ENCODE peak calls at places on chromosome 14, in four cellular contexts. S, I, O and L are unnamed samples.

GRCh38 chr14:54182419-54183040 is 214.3 kb upstream of the CDKN3 start:
- DNase-seq in I (no peak), S (no peak), O (no peak), L (no peak)

GRCh38 chr14:31529053-31529452 is 32.2 kb upstream of the NUBPL start:
- DNase-seq in I (no peak), O (no peak), S (no peak), L (no peak)

GRCh38 chr14:70289138-70289537 is 70.3 kb downstream of the COX16 start:
- DNase-seq in I (no peak), O (no peak), S (no peak), L (no peak)

GRCh38 chr14:51847489-51847796 is 13.0 kb upstream of the GNG2 start:
- DNase-seq in S (no peak), O (no peak), I (no peak), L (no peak)

GRCh38 chr14:64715628-64716412 is 11.6 kb downstream of the PLEKHG3 start:
- DNase-seq in I (no peak), S (no peak), O (no peak), L (no peak)

GRCh38 chr14:99134333-99135046 is 137.5 kb downstream of the BCL11B start:
- DNase-seq in O (no peak), S (no peak), I (no peak), L (peak)

GRCh38 chr14:31194095-31194494 is 13.5 kb downstream of the HECTD1 start:
- DNase-seq in S (no peak), O (no peak), I (no peak), L (no peak)

GRCh38 chr14:69483765-69484443 is 624 bp upstream of the PLEKHD1 start:
- DNase-seq in I (peak), O (peak), S (no peak), L (no peak)

GRCh38 chr14:98144964-98145363 is 1127.0 kb downstream of the BCL11B start:
- DNase-seq in O (no peak), S (no peak), I (no peak), L (no peak)

GRCh38 chr14:49424436-49425331 is 161.5 kb downstream of the RPS29 start:
- DNase-seq in O (no peak), S (no peak), I (no peak), L (no peak)

GRCh38 chr14:49895480-49895879 is 2.6 kb downstream of the ARF6 start:
- DNase-seq in O (no peak), S (no peak), I (no peak), L (no peak)

GRCh38 chr14:61607570-61608244 is 87.6 kb upstream of the HIF1A start:
- DNase-seq in I (no peak), O (no peak), S (no peak), L (no peak)

GRCh38 chr14:64971890-64972785 is at the start of gene RAB15:
- DNase-seq in I (no peak), S (no peak), O (peak), L (no peak)

GRCh38 chr14:78950654-78951053 is 780.5 kb downstream of the NRXN3 start:
- DNase-seq in O (no peak), I (no peak), S (no peak), L (no peak)

GRCh38 chr14:68711551-68712437 is 81.1 kb downstream of the ZFP36L1 start:
- DNase-seq in O (no peak), I (no peak), S (peak), L (no peak)

GRCh38 chr14:77589099-77589498 is 27.3 kb downstream of the SPTLC2 start:
- DNase-seq in I (no peak), O (no peak), S (no peak), L (no peak)

GRCh38 chr14:68137704-68138619 is 318.4 kb downstream of the RAD51B start:
- DNase-seq in I (no peak), O (no peak), S (peak), L (peak)

GRCh38 chr14:61568572-61569011 is 126.7 kb upstream of the HIF1A start:
- DNase-seq in I (no peak), O (peak), S (no peak), L (no peak)

GRCh38 chr14:62914025-62914424 is 131.2 kb downstream of the KCNH5 start:
- DNase-seq in I (no peak), S (no peak), O (no peak), L (no peak)

GRCh38 chr14:68469208-68469713 is 323.6 kb downstream of the ZFP36L1 start:
- DNase-seq in I (no peak), O (no peak), S (no peak), L (no peak)

GRCh38 chr14:57918791-57919190 is 52.9 kb upstream of the SLC35F4 start:
- DNase-seq in S (no peak), I (no peak), O (no peak), L (no peak)

GRCh38 chr14:37874429-37875109 is 279.1 kb downstream of the TTC6 start:
- DNase-seq in S (peak), I (peak), O (peak), L (peak)

GRCh38 chr14:106556665-106557289 is 1030.4 kb downstream of the TMEM121 start:
- DNase-seq in I (peak), O (no peak), S (no peak), L (no peak)

GRCh38 chr14:93946104-93946503 is 19.0 kb downstream of the FAM181A start:
- DNase-seq in I (no peak), S (no peak), O (no peak), L (no peak)

GRCh38 chr14:68771631-68772030 is 21.2 kb downstream of the ZFP36L1 start:
- DNase-seq in S (no peak), I (no peak), O (no peak), L (no peak)

GRCh38 chr14:92733007-92733406 is 15.4 kb downstream of the LGMN start:
- DNase-seq in O (no peak), S (no peak), I (no peak), L (no peak)

GRCh38 chr14:71021347-71022014 is 114.2 kb downstream of the PCNX1 start:
- DNase-seq in I (no peak), S (no peak), O (no peak), L (no peak)

GRCh38 chr14:68566075-68566474 is 226.8 kb downstream of the ZFP36L1 start:
- DNase-seq in I (no peak), S (no peak), O (no peak), L (no peak)

GRCh38 chr14:85425507-85425906 is 104.4 kb upstream of the FLRT2 start:
- DNase-seq in O (no peak), S (no peak), I (no peak), L (no peak)

GRCh38 chr14:91158091-91158790 is 44.4 kb downstream of the DGLUCY start:
- DNase-seq in O (no peak), S (no peak), I (peak), L (no peak)

GRCh38 chr14:36513012-36513420 is 7.0 kb downstream of the NKX2-1 start:
- DNase-seq in S (no peak), O (no peak), I (no peak), L (no peak)

GRCh38 chr14:51993274-51993673 is 3.9 kb downstream of the RTRAF start:
- DNase-seq in S (no peak), I (no peak), O (no peak), L (no peak)

GRCh38 chr14:79496701-79497100 is 714.6 kb downstream of the DIO2 start:
- DNase-seq in I (no peak), O (no peak), S (no peak), L (no peak)

GRCh38 chr14:70011098-70011497 is 131.9 kb downstream of the SMOC1 start:
- DNase-seq in O (no peak), S (no peak), I (no peak), L (no peak)

GRCh38 chr14:22168092-22168955 is 420.7 kb downstream of the DAD1 start:
- DNase-seq in S (no peak), O (no peak), I (no peak), L (no peak)
- TF ChIP-seq CTCF in S (no peak), O (no peak), I (no peak), L (no peak)

GRCh38 chr14:24141030-24141880 is at the start of gene EMC9:
- DNase-seq in I (peak), S (peak), O (peak), L (peak)
- TF ChIP-seq CTCF in I (peak), S (peak), O (peak), L (peak)

GRCh38 chr14:75439989-75440388 is 12.2 kb downstream of the JDP2 start:
- DNase-seq in I (no peak), S (no peak), O (no peak), L (no peak)

GRCh38 chr14:75441731-75442130 is 13.9 kb downstream of the JDP2 start:
- DNase-seq in O (no peak), I (no peak), S (no peak), L (no peak)

GRCh38 chr14:75442642-75443041 is 14.8 kb downstream of the JDP2 start:
- DNase-seq in O (no peak), I (no peak), S (no peak), L (no peak)

GRCh38 chr14:75442166-75442565 is 14.3 kb downstream of the JDP2 start:
- DNase-seq in S (no peak), I (no peak), O (no peak), L (no peak)

GRCh38 chr14:75440733-75441474 is 13.1 kb downstream of the JDP2 start:
- DNase-seq in O (no peak), S (peak), I (peak), L (no peak)
- TF ChIP-seq CTCF in O (no peak), S (no peak), I (no peak), L (no peak)

GRCh38 chr14:104871656-104872468 is 6.8 kb downstream of the CEP170B start:
- DNase-seq in S (no peak), I (peak), O (no peak), L (no peak)

GRCh38 chr14:104870368-104871144 is 5.5 kb downstream of the CEP170B start:
- DNase-seq in S (no peak), O (peak), I (no peak), L (no peak)

GRCh38 chr14:104872469-104873341 is 7.6 kb downstream of the CEP170B start:
- DNase-seq in I (peak), O (no peak), S (no peak), L (no peak)

GRCh38 chr14:104869669-104870367 is 4.8 kb downstream of the CEP170B start:
- DNase-seq in I (no peak), O (no peak), S (no peak), L (no peak)

DNA sequence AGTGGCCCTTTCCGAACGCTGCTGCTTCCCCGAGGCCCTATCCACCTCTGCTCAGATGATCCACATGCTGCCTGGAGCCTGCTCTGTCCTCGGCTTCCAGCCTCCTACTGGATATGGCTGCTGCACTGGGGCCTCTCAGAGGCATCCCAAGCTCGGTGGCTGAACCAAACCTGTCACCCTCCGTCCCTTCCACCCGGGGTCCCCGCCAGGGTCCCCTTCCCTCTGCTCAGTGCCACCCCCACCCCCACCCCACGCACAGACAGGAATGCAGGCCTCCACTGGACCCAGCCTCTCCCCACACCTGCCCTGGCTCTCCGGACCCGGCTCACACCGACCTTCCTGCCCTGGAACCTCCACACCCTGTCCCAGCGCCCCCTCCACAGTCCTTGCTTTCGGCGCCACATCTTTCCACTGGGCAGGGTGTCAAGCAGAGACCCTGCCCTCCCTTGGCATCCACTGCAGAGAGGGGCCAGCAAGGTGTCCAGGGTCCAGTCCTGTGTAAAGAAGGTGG is 6.1 kb downstream of the CEP170B start:
- DNase-seq in O (no peak), I (no peak), S (no peak), L (no peak)
- TF ChIP-seq CTCF in O (no peak), I (no peak), S (no peak), L (no peak)

DNA sequence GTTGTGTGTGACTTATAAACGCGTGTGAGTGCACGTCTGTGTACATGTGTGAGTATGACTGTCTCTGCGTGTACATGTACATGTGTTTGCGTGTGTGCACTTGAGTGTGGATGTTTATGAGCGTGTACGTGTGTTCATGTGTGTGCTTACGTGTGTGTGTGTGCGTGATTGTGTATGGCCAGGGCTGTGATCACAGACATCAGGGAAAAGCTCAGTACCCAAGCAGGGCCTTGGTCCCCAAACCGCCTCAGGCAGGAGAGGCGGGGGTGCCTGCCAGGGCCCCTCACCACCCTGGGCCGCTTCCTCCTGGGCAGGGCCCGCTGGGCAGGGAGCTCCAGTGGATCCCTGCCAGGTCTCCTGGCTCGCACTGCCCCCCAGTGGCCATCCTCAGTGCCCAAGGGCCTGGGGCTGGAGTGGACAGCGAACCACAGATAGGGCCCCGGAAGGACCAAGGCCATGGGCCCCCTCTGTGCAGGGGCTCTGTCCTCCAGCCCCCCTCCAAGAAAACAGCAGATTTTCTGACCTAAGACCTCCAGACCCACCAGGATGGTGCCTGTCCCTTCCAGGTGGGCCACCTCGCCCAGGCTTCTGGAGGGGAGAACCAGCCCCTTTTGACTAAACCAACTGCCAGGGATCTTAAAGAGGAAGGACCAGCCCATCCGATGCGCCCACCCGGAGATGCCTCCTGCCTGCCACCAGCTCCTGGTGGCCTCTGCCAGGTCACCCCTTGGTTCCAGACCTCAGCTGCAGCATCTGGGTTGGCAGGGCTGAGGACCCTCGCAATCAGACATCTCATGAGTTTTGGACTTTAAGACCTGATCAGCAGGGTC is 326.0 kb upstream of the DIO3 start:
- DNase-seq in I (peak), O (peak), S (no peak), L (no peak)
- TF ChIP-seq CTCF in I (peak), O (peak), S (peak), L (peak)

DNA sequence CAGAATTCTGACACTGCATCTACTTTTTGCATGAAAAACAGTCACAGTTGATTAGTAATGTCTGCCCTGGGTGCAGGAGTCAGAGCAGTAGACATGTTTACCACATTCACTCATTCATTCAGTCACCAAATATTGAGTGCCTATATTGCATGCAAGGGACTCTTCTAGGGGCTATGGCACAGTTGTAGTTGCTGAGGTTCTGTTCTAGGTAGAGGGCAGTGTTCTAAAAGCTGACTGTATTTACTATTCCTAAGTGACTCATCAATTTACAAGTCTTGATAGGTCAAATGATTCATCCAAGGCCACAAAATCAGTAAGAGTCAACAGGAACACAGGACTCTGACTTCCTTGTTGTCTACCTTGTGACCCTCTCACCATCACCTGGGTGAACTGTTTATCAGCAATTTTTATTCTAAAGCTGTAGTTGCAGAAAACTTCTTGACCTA is 223.0 kb downstream of the KTN1 start:
- DNase-seq in S (no peak), I (no peak), O (no peak), L (no peak)
- TF ChIP-seq CTCF in S (no peak), I (no peak), O (no peak), L (no peak)

DNA sequence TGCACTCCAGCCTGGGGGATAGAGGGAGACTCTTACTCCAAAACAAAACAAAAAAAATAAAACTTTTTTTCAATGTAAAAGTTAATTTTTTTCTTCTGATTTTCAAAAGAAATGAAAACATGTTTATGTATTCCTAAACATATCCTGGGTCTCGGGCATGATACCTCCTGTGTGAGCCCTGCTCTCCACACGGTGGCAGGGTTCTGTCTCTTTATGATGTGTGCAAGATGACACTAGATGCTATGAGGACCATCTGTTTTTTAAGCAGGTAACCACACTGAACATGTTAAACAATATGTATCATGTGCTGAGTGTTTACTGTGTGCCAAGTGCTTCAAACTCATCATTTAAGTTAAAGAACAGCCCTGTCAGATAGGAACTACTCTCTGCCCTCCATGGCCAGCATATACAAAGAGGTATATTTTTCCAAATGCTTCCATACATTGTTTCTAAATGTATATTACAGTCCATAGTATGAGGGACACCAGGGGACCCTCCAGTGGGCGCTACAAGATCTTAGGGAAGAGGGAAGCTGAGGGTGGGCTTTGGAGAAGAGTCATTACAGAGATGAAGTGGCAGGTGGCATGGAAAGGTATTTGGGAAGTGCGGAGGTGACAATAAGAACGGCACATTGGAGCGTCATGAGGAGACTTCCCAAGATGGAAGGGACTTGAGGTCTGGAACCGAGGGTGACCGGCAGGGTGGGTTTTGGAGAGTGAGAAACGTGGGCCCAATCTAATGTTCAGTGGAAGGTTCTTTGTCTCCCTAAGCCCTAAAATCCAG is 28.5 kb downstream of the FOS start:
- DNase-seq in I (peak), O (no peak), S (no peak), L (no peak)
- TF ChIP-seq CTCF in I (no peak), O (peak), S (no peak), L (peak)

GRCh38 chr14:44507183-44507582 is at the start of gene FSCB:
- DNase-seq in S (no peak), I (no peak), O (no peak), L (no peak)

GRCh38 chr14:44505588-44505987 is 1.5 kb downstream of the FSCB start:
- DNase-seq in I (no peak), O (no peak), S (no peak), L (no peak)
- TF ChIP-seq CTCF in I (no peak), O (no peak), S (no peak), L (no peak)

GRCh38 chr14:95679995-95680735 is 6.1 kb upstream of the TCL1B start:
- DNase-seq in I (no peak), S (no peak), O (peak), L (no peak)

GRCh38 chr14:95681153-95681552 is 5.1 kb upstream of the TCL1B start:
- DNase-seq in S (no peak), I (peak), O (no peak), L (no peak)

GRCh38 chr14:95685978-95686922 is at the start of gene TCL1B:
- DNase-seq in I (peak), S (no peak), O (no peak), L (no peak)

GRCh38 chr14:95686935-95687334 is 709 bp downstream of the TCL1B start:
- DNase-seq in O (no peak), S (no peak), I (no peak), L (no peak)

GRCh38 chr14:95683793-95684192 is 2.4 kb upstream of the TCL1B start:
- DNase-seq in O (no peak), S (no peak), I (no peak), L (no peak)
- TF ChIP-seq CTCF in O (peak), S (no peak), I (no peak), L (peak)

GRCh38 chr14:72547999-72548398 is 345.9 kb downstream of the DPF3 start:
- DNase-seq in O (no peak), I (no peak), S (no peak), L (no peak)
- TF ChIP-seq CTCF in O (no peak), I (no peak), S (no peak), L (no peak)